ENCODE peak calls at places on chromosomes 7 and 10, in five cellular contexts. H is HCT116, G is PC-3, P is PC-9, J is GM23248. I is an unnamed sample. For H3K9me2, the result is how much of the 10 kb centered on the place peaks cover.

GRCh38 chr7:27249724-27250636 is 7.4 kb downstream of the EVX1 start:
- DNase-seq in H (no peak), G (no peak), P (no peak), J (no peak), I (no peak)

GRCh38 chr7:29196971-29197370 is 2.4 kb downstream of the CHN2 start:
- DNase-seq in H (no peak), G (no peak), P (no peak), J (no peak), I (no peak)

GRCh38 chr10:124119933-124120332 is 26.5 kb upstream of the CHST15 start:
- DNase-seq in H (no peak), G (no peak), P (no peak), J (no peak), I (no peak)

GRCh38 chr10:30893208-30893607 is 138.5 kb downstream of the ZNF438 start:
- DNase-seq in H (no peak), G (no peak), P (no peak), J (peak), I (no peak)

GRCh38 chr7:5466551-5466950 is 42.9 kb upstream of the TNRC18 start:
- DNase-seq in H (no peak), G (no peak), P (no peak), J (no peak), I (no peak)

GRCh38 chr10:75910032-75910431 is 478.6 kb downstream of the LRMDA start:
- DNase-seq in H (no peak), G (peak), P (no peak), J (peak), I (peak)

GRCh38 chr7:1250901-1251300 is 18.2 kb downstream of the UNCX start:
- DNase-seq in H (no peak), G (no peak), P (no peak), J (no peak), I (no peak)

GRCh38 chr7:124032369-124033092 is at the start of gene TMEM229A:
- DNase-seq in H (no peak), G (peak), P (no peak), J (peak), I (no peak)

GRCh38 chr10:128557149-128557548 is 430.9 kb upstream of the MKI67 start:
- DNase-seq in H (no peak), G (no peak), P (no peak), J (no peak), I (no peak)

GRCh38 chr7:112481833-112482669 is 1.3 kb downstream of the LSMEM1 start:
- DNase-seq in H (peak), G (peak), P (peak), J (peak), I (no peak)

GRCh38 chr10:77799352-77799751 is 127.2 kb downstream of the DLG5 start:
- DNase-seq in H (no peak), G (no peak), P (no peak), J (no peak), I (no peak)

GRCh38 chr7:29449569-29450260 is 113.9 kb upstream of the PRR15 start:
- DNase-seq in H (no peak), G (peak), P (peak), J (no peak), I (no peak)

GRCh38 chr7:130648580-130648979 is 20.0 kb downstream of the COPG2 start:
- DNase-seq in H (no peak), G (no peak), P (no peak), J (no peak), I (no peak)

GRCh38 chr7:155993420-155994252 is 181.4 kb upstream of the SHH start:
- DNase-seq in H (no peak), G (no peak), P (no peak), J (no peak), I (no peak)

GRCh38 chr10:21705142-21705827 is 171.3 kb downstream of the MLLT10 start:
- DNase-seq in H (no peak), G (no peak), P (no peak), J (no peak), I (no peak)

GRCh38 chr10:1074063-1074747 is 18.0 kb downstream of the WDR37 start:
- DNase-seq in H (no peak), G (no peak), P (no peak), J (peak), I (peak)

GRCh38 chr10:31064334-31064733 is 32.7 kb upstream of the ZNF438 start:
- DNase-seq in H (no peak), G (no peak), P (no peak), J (peak), I (no peak)

GRCh38 chr7:138625849-138626230 is 75.3 kb downstream of the SVOPL start:
- DNase-seq in H (no peak), G (no peak), P (peak), J (no peak), I (no peak)

GRCh38 chr7:43880596-43880995 is 11.3 kb upstream of the MRPS24 start:
- DNase-seq in H (no peak), G (no peak), P (no peak), J (no peak), I (no peak)

GRCh38 chr7:47647213-47647985 is 65.5 kb upstream of the TNS3 start:
- DNase-seq in H (no peak), G (no peak), P (no peak), J (no peak), I (no peak)

GRCh38 chr7:157926107-157926506 is 589.3 kb downstream of the DNAJB6 start:
- DNase-seq in H (no peak), G (no peak), P (no peak), J (no peak), I (no peak)

GRCh38 chr10:84820596-84820995 is 492.2 kb downstream of the CCSER2 start:
- DNase-seq in H (no peak), G (no peak), P (no peak), J (no peak), I (no peak)

GRCh38 chr10:3239066-3239919 is 66.7 kb upstream of the PITRM1 start:
- DNase-seq in H (peak), G (peak), P (no peak), J (peak), I (peak)

GRCh38 chr7:494261-494687 is 25.4 kb downstream of the PDGFA start:
- DNase-seq in H (no peak), G (no peak), P (no peak), J (no peak), I (no peak)

GRCh38 chr7:29345590-29345989 is 151.0 kb downstream of the CHN2 start:
- DNase-seq in H (peak), G (peak), P (no peak), J (peak), I (peak)

GRCh38 chr7:44402401-44403096 is 77.2 kb upstream of the CAMK2B start:
- DNase-seq in H (no peak), G (no peak), P (no peak), J (no peak), I (no peak)

GRCh38 chr7:33395340-33395739 is 266.0 kb downstream of the BBS9 start:
- DNase-seq in H (no peak), G (no peak), P (no peak), J (no peak), I (no peak)

GRCh38 chr7:22571776-22572175 is 71.8 kb upstream of the STEAP1B start:
- DNase-seq in H (no peak), G (no peak), P (no peak), J (no peak), I (no peak)

GRCh38 chr7:111864291-111864976 is 302.1 kb upstream of the IMMP2L start:
- DNase-seq in H (no peak), G (no peak), P (no peak), J (no peak), I (no peak)

GRCh38 chr7:151954866-151955820 is 1.1 kb upstream of the GALNTL5 start:
- DNase-seq in H (no peak), G (no peak), P (no peak), J (peak), I (no peak)

GRCh38 chr7:33108591-33108930 is 643 bp downstream of the RP9 start:
- DNase-seq in H (no peak), G (no peak), P (peak), J (no peak), I (peak)

GRCh38 chr7:157556339-157556944 is 219.6 kb downstream of the DNAJB6 start:
- DNase-seq in H (no peak), G (no peak), P (no peak), J (no peak), I (no peak)

GRCh38 chr7:138975343-138976104 is 5.7 kb downstream of the KIAA1549 start:
- DNase-seq in H (no peak), G (no peak), P (no peak), J (no peak), I (no peak)

GRCh38 chr7:64562621-64563275 is at the start of gene ZNF680:
- DNase-seq in H (peak), G (peak), P (peak), J (peak), I (peak)

GRCh38 chr7:130379551-130380120 is 658 bp upstream of the CPA1 start:
- DNase-seq in H (no peak), G (no peak), P (no peak), J (no peak), I (no peak)

GRCh38 chr10:42830237-42830636 is 47.6 kb downstream of the BMS1 start:
- DNase-seq in H (no peak), G (no peak), P (no peak), J (no peak), I (no peak)

GRCh38 chr10:118017071-118017740 is 29.5 kb downstream of the RAB11FIP2 start:
- DNase-seq in H (no peak), G (no peak), P (no peak), J (no peak), I (no peak)

GRCh38 chr7:101236292-101236691 is 1.3 kb downstream of the CLDN15 start:
- DNase-seq in H (no peak), G (no peak), P (no peak), J (no peak), I (no peak)

GRCh38 chr10:102113261-102113955 is 6.8 kb downstream of the LDB1 start:
- DNase-seq in H (no peak), G (no peak), P (no peak), J (no peak), I (no peak)

GRCh38 chr7:54712777-54713176 is 46.2 kb downstream of the SEC61G start:
- DNase-seq in H (no peak), G (no peak), P (no peak), J (no peak), I (no peak)
- H3K9me2 ChIP-seq in H (under half), G (under half), P (under half), J (under half), I (under half)

DNA sequence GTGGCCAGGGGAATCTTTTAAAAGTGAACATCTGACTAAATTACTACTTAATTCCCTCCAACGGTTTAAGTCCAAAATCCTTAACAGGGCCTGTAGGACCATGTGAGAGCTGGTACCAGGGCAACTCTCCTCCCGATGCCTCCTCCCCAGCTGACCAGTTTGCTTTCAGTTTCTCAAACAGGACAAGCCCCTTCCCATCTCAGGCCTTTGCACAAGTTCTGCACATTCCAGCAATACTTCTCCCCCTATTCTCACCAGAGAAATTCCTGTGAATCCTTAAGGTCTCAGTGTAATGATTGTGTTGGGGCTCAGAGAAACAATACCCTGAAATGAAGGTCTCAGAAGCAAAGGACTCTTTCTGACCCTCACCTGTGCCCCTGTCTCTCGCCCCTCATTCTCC is 8.0 kb upstream of the CALHM1 start:
- DNase-seq in H (no peak), G (no peak), P (no peak), J (no peak), I (no peak)
- H3K9me2 ChIP-seq in H (under half), G (under half), P (under half), J (under half), I (under half)

DNA sequence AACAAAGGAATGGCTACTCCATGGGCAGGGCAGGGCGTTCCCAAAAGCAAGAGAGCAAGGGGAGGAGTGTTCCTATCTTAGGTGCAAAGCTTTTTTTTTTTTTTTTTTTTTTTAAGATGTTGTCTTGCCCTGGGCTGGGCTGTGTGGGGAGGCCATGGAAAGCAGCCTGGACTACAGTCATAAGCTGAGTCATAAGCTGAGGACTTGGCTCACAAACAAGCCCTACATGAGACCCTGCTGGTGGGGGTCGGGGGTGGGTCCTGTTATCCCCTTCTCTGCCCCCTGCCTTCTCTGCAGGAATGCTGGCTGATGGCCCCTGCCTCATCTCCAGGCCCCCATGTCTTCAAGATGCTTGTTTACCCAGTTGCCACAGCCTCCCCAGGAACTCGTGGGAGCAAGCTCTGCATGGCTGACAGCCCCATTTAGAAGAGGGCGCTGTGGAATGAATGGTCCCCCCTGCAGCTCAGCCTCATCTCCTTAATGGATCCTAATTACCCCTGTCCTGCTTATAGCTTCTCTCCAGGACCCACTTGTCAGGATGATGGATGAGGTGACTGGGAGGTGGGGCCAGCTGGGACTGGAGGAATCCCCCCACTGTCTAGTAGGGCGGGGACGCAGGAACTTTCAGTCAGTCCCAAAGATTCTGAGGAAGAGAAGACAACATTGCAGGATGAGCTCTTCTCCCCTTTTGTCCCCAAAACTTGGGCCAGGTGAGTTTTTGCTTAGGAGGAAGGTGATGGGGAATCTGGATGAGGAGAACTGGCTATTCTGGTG is 340.8 kb upstream of the PODXL start:
- DNase-seq in H (peak), G (peak), P (no peak), J (peak), I (no peak)
- H3K9me2 ChIP-seq in H (under half), G (under half), P (under half), J (under half), I (under half)

DNA sequence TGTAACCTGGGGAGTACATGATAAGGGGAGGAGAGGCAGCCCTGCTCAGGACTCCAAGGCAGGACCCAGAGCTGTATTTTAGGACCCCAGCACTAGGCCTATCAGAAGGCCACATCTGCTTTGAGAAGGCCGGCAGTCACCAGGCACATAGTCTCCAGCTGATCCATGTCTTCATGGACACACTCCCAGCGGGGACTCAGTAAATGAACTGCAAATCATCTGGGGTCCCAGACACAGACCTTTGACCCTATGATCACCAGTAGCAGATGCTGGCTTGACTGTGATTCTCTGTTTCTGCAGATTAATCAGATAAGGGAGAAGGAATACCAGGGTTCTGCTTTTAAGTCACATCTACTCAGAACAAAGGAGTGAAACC is 341.4 kb upstream of the PODXL start:
- DNase-seq in H (no peak), G (no peak), P (no peak), J (no peak), I (no peak)
- H3K9me2 ChIP-seq in H (under half), G (under half), P (under half), J (under half), I (under half)

GRCh38 chr7:131898418-131898817 is 342.0 kb upstream of the PODXL start:
- DNase-seq in H (no peak), G (peak), P (no peak), J (peak), I (no peak)
- H3K9me2 ChIP-seq in H (under half), G (under half), P (under half), J (under half), I (under half)